ENCODE peak calls at places on chromosome 14, in seven cellular contexts. P is HL-60, Y is endothelial cell of umbilical vein, T is stomach, I is HCT116, C is breast epithelium, U is K562. N is an unnamed sample.

GRCh38 chr14:70907172-70907995 is at the start of gene PCNX1:
- DNase-seq in P (peak; percentile 44), Y (peak; percentile 79), T (peak; percentile 88), I (peak; percentile 46), C (peak; percentile 79), U (peak; percentile 88), N (no peak)

GRCh38 chr14:51962678-51963077 is 26.7 kb upstream of the RTRAF start:
- DNase-seq in P (no peak), Y (peak; percentile 49), T (no peak), I (no peak), C (no peak), U (no peak), N (no peak)

GRCh38 chr14:70268760-70269159 is 80.0 kb upstream of the SLC8A3 start:
- DNase-seq in P (no peak), Y (no peak), T (no peak), I (no peak), C (no peak), U (no peak), N (no peak)

GRCh38 chr14:92582706-92583452 is 69.3 kb downstream of the RIN3 start:
- DNase-seq in P (no peak), Y (no peak), T (no peak), I (no peak), C (no peak), U (no peak), N (no peak)

GRCh38 chr14:41280745-41281144 is 325.9 kb upstream of the LRFN5 start:
- DNase-seq in P (no peak), Y (no peak), T (no peak), I (no peak), C (no peak), U (no peak), N (peak; percentile 8)

GRCh38 chr14:37594238-37594915 is 672 bp downstream of the FOXA1 start:
- DNase-seq in P (peak; percentile 12), Y (peak; percentile 80), T (peak; percentile 82), I (peak; percentile 76), C (no peak), U (peak; percentile 42), N (peak; percentile 78)

GRCh38 chr14:90522585-90523191 is 125.9 kb downstream of the CALM1 start:
- DNase-seq in P (no peak), Y (no peak), T (peak; percentile 67), I (no peak), C (peak; percentile 81), U (no peak), N (no peak)

GRCh38 chr14:93713726-93714405 is 74.4 kb downstream of the PRIMA1 start:
- DNase-seq in P (no peak), Y (no peak), T (no peak), I (no peak), C (peak; percentile 3), U (no peak), N (no peak)

GRCh38 chr14:55686713-55687112 is 106.7 kb downstream of the KTN1 start:
- DNase-seq in P (no peak), Y (no peak), T (no peak), I (no peak), C (no peak), U (no peak), N (no peak)

GRCh38 chr14:25944020-25944419 is 653.8 kb downstream of the NOVA1 start:
- DNase-seq in P (no peak), Y (no peak), T (no peak), I (no peak), C (no peak), U (no peak), N (no peak)

GRCh38 chr14:61602733-61603077 is 92.6 kb upstream of the HIF1A start:
- DNase-seq in P (no peak), Y (no peak), T (no peak), I (no peak), C (no peak), U (no peak), N (no peak)

GRCh38 chr14:81427348-81428058 is 27.4 kb upstream of the STON2 start:
- DNase-seq in P (no peak), Y (no peak), T (no peak), I (no peak), C (no peak), U (peak; percentile 61), N (peak; percentile 18)

GRCh38 chr14:85534435-85534834 is 4.5 kb downstream of the FLRT2 start:
- DNase-seq in P (no peak), Y (peak; percentile 41), T (no peak), I (no peak), C (no peak), U (no peak), N (no peak)

GRCh38 chr14:64715628-64716412 is 11.6 kb downstream of the PLEKHG3 start:
- DNase-seq in P (no peak), Y (no peak), T (peak; percentile 53), I (no peak), C (no peak), U (no peak), N (no peak)

GRCh38 chr14:36513451-36514277 is 6.4 kb downstream of the NKX2-1 start:
- DNase-seq in P (no peak), Y (no peak), T (no peak), I (no peak), C (no peak), U (no peak), N (no peak)

GRCh38 chr14:102205560-102205959 is 65.9 kb downstream of the WDR20 start:
- DNase-seq in P (no peak), Y (no peak), T (no peak), I (no peak), C (no peak), U (no peak), N (no peak)
- TF ChIP-seq POLR2AphosphoS5 in P (no peak), Y (no peak), T (no peak), I (no peak), C (no peak), U (no peak), N (no peak)

DNA sequence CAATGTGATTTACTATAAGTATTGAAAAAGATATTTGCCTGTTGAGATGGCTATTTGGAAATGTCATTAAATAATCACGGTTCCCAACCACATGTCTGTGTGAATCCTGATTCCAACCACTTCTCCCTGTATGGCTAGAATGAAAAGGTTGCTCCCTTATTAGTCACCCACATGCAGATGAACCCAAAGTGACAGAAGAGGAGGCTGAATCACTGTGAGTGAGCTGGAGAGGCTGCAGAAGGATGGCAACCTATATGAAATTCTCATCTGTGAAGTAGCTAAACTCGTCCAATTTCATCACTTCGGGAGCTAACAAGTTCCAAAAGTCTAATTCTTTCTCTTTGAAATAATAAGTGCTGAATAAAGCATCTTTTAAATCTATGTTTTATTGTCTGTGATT is 300.5 kb downstream of the PRKD1 start:
- DNase-seq in P (no peak), Y (no peak), T (no peak), I (no peak), C (no peak), U (no peak), N (no peak)
- H3K27ac ChIP-seq in P (no peak overlapping the region), Y (no peak overlapping the region), T (no peak overlapping the region), I (no peak overlapping the region), C (no peak overlapping the region), U (no peak overlapping the region), N (no peak overlapping the region)

GRCh38 chr14:21097616-21098133 is 780 bp downstream of the ZNF219 start:
- DNase-seq in P (no peak), Y (no peak), T (no peak), I (no peak), C (no peak), U (no peak), N (no peak)

GRCh38 chr14:21096438-21096837 is 2.0 kb downstream of the ZNF219 start:
- DNase-seq in P (no peak), Y (no peak), T (no peak), I (no peak), C (no peak), U (no peak), N (no peak)

GRCh38 chr14:21098134-21098891 is at the start of gene ZNF219:
- DNase-seq in P (no peak), Y (peak; percentile 39), T (peak; percentile 53), I (no peak), C (peak; percentile 75), U (peak; percentile 78), N (no peak)

GRCh38 chr14:21095430-21096205 is 2.8 kb downstream of the ZNF219 start:
- DNase-seq in P (no peak), Y (no peak), T (no peak), I (no peak), C (no peak), U (peak; percentile 28), N (no peak)

GRCh38 chr14:21096889-21097615 is 1.4 kb downstream of the ZNF219 start:
- DNase-seq in P (no peak), Y (no peak), T (no peak), I (no peak), C (no peak), U (no peak), N (no peak)
- TF ChIP-seq POLR2AphosphoS5 in P (no peak), Y (no peak), T (no peak), I (no peak), C (no peak), U (no peak), N (no peak)

GRCh38 chr14:104685216-104685997 is 4.0 kb upstream of the INF2 start:
- DNase-seq in P (no peak), Y (no peak), T (no peak), I (no peak), C (no peak), U (no peak), N (no peak)

GRCh38 chr14:104685998-104686610 is 3.3 kb upstream of the INF2 start:
- DNase-seq in P (no peak), Y (no peak), T (no peak), I (no peak), C (no peak), U (no peak), N (no peak)

GRCh38 chr14:104687601-104688504 is 1.6 kb upstream of the INF2 start:
- DNase-seq in P (no peak), Y (no peak), T (peak; percentile 96), I (peak; percentile 62), C (peak; percentile 61), U (no peak), N (no peak)

GRCh38 chr14:104688505-104688754 is 988 bp upstream of the INF2 start:
- DNase-seq in P (no peak), Y (no peak), T (no peak), I (no peak), C (no peak), U (no peak), N (no peak)

GRCh38 chr14:104686624-104687517 is 2.5 kb upstream of the INF2 start:
- DNase-seq in P (no peak), Y (no peak), T (peak; percentile 75), I (no peak), C (no peak), U (no peak), N (no peak)
- H3K27ac ChIP-seq in P (no peak overlapping the region), Y (no peak overlapping the region), T (peak overlapping the region; percentile 92), I (peak overlapping the region; percentile 93), C (peak overlapping the region; percentile 90), U (no peak overlapping the region), N (no peak overlapping the region)

DNA sequence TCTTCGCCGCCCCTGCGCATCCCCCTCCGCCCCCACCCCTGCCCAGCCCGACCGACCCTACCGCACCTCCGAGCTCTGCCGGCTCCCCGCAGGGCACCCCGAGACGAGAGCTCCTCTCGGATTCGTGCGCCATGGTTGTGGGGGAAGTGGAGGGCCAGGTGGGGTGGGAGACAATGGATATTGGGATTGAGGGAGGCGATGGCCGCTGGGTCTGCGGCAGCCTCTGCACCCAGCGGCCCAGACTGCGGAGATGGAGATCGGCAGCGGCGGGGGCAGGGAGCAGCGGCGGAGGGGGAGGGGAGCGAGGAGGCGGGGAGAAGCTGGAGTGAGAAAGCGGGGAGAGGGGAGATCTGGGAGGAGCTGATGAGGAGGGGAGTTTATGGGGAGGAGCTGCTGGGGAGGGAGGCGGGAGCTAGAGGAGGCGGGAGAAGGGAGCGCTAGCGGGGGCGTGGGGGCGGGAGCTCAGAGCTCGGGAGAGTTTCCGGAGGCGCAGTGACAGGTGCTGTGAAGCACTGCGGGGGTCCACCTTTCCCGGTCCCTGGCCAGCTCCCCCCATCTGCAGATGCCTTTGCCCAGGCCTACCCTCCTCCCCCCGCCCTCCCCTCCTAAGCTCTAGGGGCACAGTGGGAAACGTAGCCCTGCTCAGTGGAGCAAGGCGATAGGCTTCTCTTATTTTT is at the start of gene SALL2:
- DNase-seq in P (peak; percentile 43), Y (peak; percentile 63), T (peak; percentile 72), I (no peak), C (peak; percentile 60), U (peak; percentile 86), N (peak; percentile 47)
- TF ChIP-seq POLR2AphosphoS5 in P (no peak), Y (no peak), T (no peak), I (no peak), C (no peak), U (no peak), N (peak; percentile 82)

N was measured in SK-N-MC.